ENCODE peak calls at places on chromosomes 5 and 9, in five cellular contexts. D is IMR-90; K is activated T-helper 2 cell treated with anti-CD3 and anti-CD28 coated beads, Interferon-gamma antibody, Interleukin-2, Interleukin-4, amounts not matched to agents 10 μg/mL and 5 μg/mL and 100 μg/mL, durations not matched to agents 14 hours and 24 hours and 36 hours; M is NCI-H1436 treated with DMSO at 0.1 percent for 48 hours; C is stimulated activated naive CD8-positive, alpha-beta T cell treated with anti-CD3 and anti-CD28 coated beads, Interleukin-15, amount 100 ng/mL, for 72 hours. T is an unnamed sample.

GRCh38 chr5:3322642-3323041 is 273.0 kb upstream of the IRX1 start:
- DNase-seq in C (no peak), M (no peak), K (no peak), D (no peak), T (no peak)

GRCh38 chr5:177477701-177478477 is 4.5 kb upstream of the DBN1 start:
- DNase-seq in K (no peak), D (no peak), C (no peak), M (no peak), T (no peak)

GRCh38 chr5:138463335-138464017 is 1.8 kb upstream of the EGR1 start:
- DNase-seq in M (no peak), C (no peak), D (no peak), K (no peak), T (peak; percentile 28)

GRCh38 chr5:51518607-51519006 is 135.4 kb downstream of the ISL1 start:
- DNase-seq in D (no peak), C (no peak), M (no peak), K (no peak), T (no peak)

GRCh38 chr9:79610019-79610760 is 38.4 kb downstream of the TLE4 start:
- DNase-seq in M (no peak), D (peak; percentile 45), C (no peak), K (no peak), T (no peak)

GRCh38 chr5:172245046-172245445 is 38.5 kb downstream of the UBTD2 start:
- DNase-seq in K (no peak), D (no peak), M (no peak), C (no peak), T (no peak)

GRCh38 chr9:137828527-137829259 is 48.9 kb upstream of the CACNA1B start:
- DNase-seq in M (no peak), D (peak; percentile 18), C (no peak), K (no peak), T (no peak)

GRCh38 chr9:112550531-112550930 is 63.9 kb downstream of the KIAA1958 start:
- DNase-seq in C (no peak), D (no peak), M (no peak), K (no peak), T (peak; percentile 26)

GRCh38 chr9:94743035-94743954 is 16.8 kb downstream of the AOPEP start:
- DNase-seq in K (no peak), C (no peak), M (no peak), D (peak; percentile 3), T (peak; percentile 44)

GRCh38 chr5:79301046-79301712 is 65.2 kb downstream of the JMY start:
- DNase-seq in M (no peak), K (no peak), D (peak; percentile 78), C (no peak), T (no peak)

GRCh38 chr5:1725641-1726468 is 73.8 kb downstream of the MRPL36 start:
- DNase-seq in C (no peak), K (peak; percentile 7), M (no peak), D (no peak), T (no peak)

GRCh38 chr9:119365291-119366027 is 3.8 kb downstream of the BRINP1 start:
- DNase-seq in C (no peak), M (no peak), K (no peak), D (no peak), T (peak; percentile 10)